ENCODE peak calls at places on chromosome 14, in ten cellular contexts. F, E, L, A, C, H, M, W, N and K are unnamed samples.

GRCh38 chr14:48350971-48351370 is 675.6 kb upstream of the MDGA2 start:
- DNase-seq in C (no peak), W (no peak), E (no peak), M (no peak), L (no peak), F (peak), N (no peak), H (no peak), A (no peak), K (no peak)

GRCh38 chr14:81459421-81459820 is 59.3 kb upstream of the STON2 start:
- DNase-seq in W (no peak), N (no peak), C (no peak), A (peak), M (no peak), E (no peak), H (no peak), F (no peak), L (no peak), K (no peak)

GRCh38 chr14:24238123-24238522 is 4.3 kb downstream of the TINF2 start:
- DNase-seq in H (no peak), N (no peak), A (peak), E (no peak), M (no peak), L (no peak), F (no peak), C (no peak), W (no peak), K (no peak)

GRCh38 chr14:56002876-56003625 is 115.2 kb upstream of the PELI2 start:
- DNase-seq in L (no peak), M (no peak), E (peak), N (no peak), W (no peak), A (no peak), F (no peak), C (no peak), H (no peak), K (no peak)

GRCh38 chr14:83594874-83595273 is 1935.1 kb upstream of the FLRT2 start:
- DNase-seq in C (no peak), M (no peak), W (no peak), L (no peak), N (no peak), H (no peak), E (no peak), A (peak), F (no peak), K (no peak)

GRCh38 chr14:63076476-63076875 is 31.2 kb upstream of the KCNH5 start:
- DNase-seq in L (no peak), A (no peak), E (no peak), N (no peak), F (no peak), H (no peak), C (no peak), W (no peak), M (no peak), K (no peak)

GRCh38 chr14:23175823-23176222 is 7.6 kb downstream of the SLC7A8 start:
- DNase-seq in N (no peak), M (no peak), H (no peak), W (no peak), C (no peak), A (no peak), L (no peak), E (no peak), F (peak), K (no peak)

GRCh38 chr14:54267172-54267571 is 129.6 kb upstream of the CDKN3 start:
- DNase-seq in W (no peak), L (no peak), F (no peak), H (no peak), E (no peak), M (no peak), N (no peak), C (no peak), A (no peak), K (no peak)

GRCh38 chr14:74952697-74953484 is 2.5 kb downstream of the PGF start:
- DNase-seq in H (no peak), C (no peak), L (no peak), E (no peak), F (no peak), W (no peak), M (no peak), N (no peak), A (no peak), K (no peak)

GRCh38 chr14:103317976-103318580 is 16.0 kb upstream of the EIF5 start:
- DNase-seq in F (no peak), N (no peak), C (no peak), M (no peak), E (no peak), A (no peak), L (no peak), W (no peak), H (no peak), K (no peak)

GRCh38 chr14:61225304-61225703 is 55.8 kb downstream of the TMEM30B start:
- DNase-seq in L (no peak), F (peak), E (no peak), A (no peak), W (no peak), C (no peak), M (no peak), H (no peak), N (no peak), K (no peak)

GRCh38 chr14:63650336-63650952 is 8.8 kb upstream of the WDR89 start:
- DNase-seq in E (peak), M (peak), W (no peak), L (no peak), C (no peak), H (no peak), N (no peak), F (no peak), A (no peak), K (no peak)

GRCh38 chr14:100049220-100049619 is 16.0 kb upstream of the EVL start:
- DNase-seq in E (no peak), L (no peak), N (no peak), W (no peak), H (no peak), A (no peak), F (peak), C (no peak), M (no peak), K (no peak)

GRCh38 chr14:55607386-55607785 is 27.4 kb downstream of the KTN1 start:
- DNase-seq in C (no peak), A (no peak), E (no peak), M (no peak), N (no peak), H (no peak), L (no peak), F (no peak), W (no peak), K (no peak)

GRCh38 chr14:28830115-28830534 is 63.5 kb downstream of the FOXG1 start:
- DNase-seq in L (no peak), E (peak), N (no peak), C (no peak), W (no peak), A (no peak), H (no peak), M (no peak), F (no peak), K (no peak)

GRCh38 chr14:32329146-32329545 is at the start of gene AKAP6:
- DNase-seq in W (no peak), H (no peak), L (no peak), C (no peak), M (no peak), F (no peak), N (no peak), A (no peak), E (no peak), K (no peak)

GRCh38 chr14:23061995-23062394 is 4.7 kb upstream of the CDH24 start:
- DNase-seq in L (peak), M (no peak), N (no peak), C (no peak), W (no peak), E (no peak), A (no peak), F (peak), H (peak), K (peak)